ENCODE peak calls at places on chromosomes 16 and 17, in eight cellular contexts. One of them, this sample, is unnamed.

GRCh38 chr16:1181715-1182671 is 29.1 kb downstream of the CACNA1H start:
- DNase-seq in gastrocnemius medialis: peak; percentile 35
- DNase-seq in transverse colon: peak; percentile 61
- DNase-seq in IMR-90: peak; percentile 85
- DNase-seq in A549: peak; percentile 83
- DNase-seq in lower leg skin: no peak
- DNase-seq in heart left ventricle: peak; percentile 61
- DNase-seq in right lobe of liver: peak; percentile 81
- DNase-seq in this sample: no peak

GRCh38 chr17:44898768-44899073 is 524 bp downstream of the EFTUD2 start:
- DNase-seq in transverse colon: no peak
- DNase-seq in gastrocnemius medialis: peak; percentile 24
- DNase-seq in A549: no peak
- DNase-seq in right lobe of liver: no peak
- DNase-seq in lower leg skin: no peak
- DNase-seq in IMR-90: no peak
- DNase-seq in heart left ventricle: no peak
- DNase-seq in this sample: no peak

GRCh38 chr16:85970712-85971220 is 71.8 kb downstream of the IRF8 start:
- DNase-seq in A549: peak; percentile 48
- DNase-seq in lower leg skin: no peak
- DNase-seq in gastrocnemius medialis: no peak
- DNase-seq in transverse colon: no peak
- DNase-seq in right lobe of liver: no peak
- DNase-seq in IMR-90: peak; percentile 0
- DNase-seq in heart left ventricle: no peak
- DNase-seq in this sample: no peak

GRCh38 chr16:8807189-8807588 is 9.6 kb downstream of the PMM2 start:
- DNase-seq in lower leg skin: no peak
- DNase-seq in right lobe of liver: no peak
- DNase-seq in gastrocnemius medialis: no peak
- DNase-seq in transverse colon: no peak
- DNase-seq in IMR-90: no peak
- DNase-seq in A549: no peak
- DNase-seq in heart left ventricle: no peak
- DNase-seq in this sample: no peak

GRCh38 chr17:65638221-65638940 is 76.9 kb upstream of the AXIN2 start:
- DNase-seq in transverse colon: no peak
- DNase-seq in heart left ventricle: no peak
- DNase-seq in A549: no peak
- DNase-seq in right lobe of liver: no peak
- DNase-seq in IMR-90: peak; percentile 84
- DNase-seq in gastrocnemius medialis: no peak
- DNase-seq in lower leg skin: no peak
- DNase-seq in this sample: no peak

GRCh38 chr17:50872710-50873424 is 6.7 kb upstream of the TOB1 start:
- DNase-seq in A549: no peak
- DNase-seq in gastrocnemius medialis: peak; percentile 80
- DNase-seq in right lobe of liver: no peak
- DNase-seq in heart left ventricle: no peak
- DNase-seq in IMR-90: peak; percentile 25
- DNase-seq in lower leg skin: peak; percentile 59
- DNase-seq in transverse colon: no peak
- DNase-seq in this sample: no peak

GRCh38 chr17:34826332-34826731 is 134.9 kb downstream of the CCT6B start:
- DNase-seq in lower leg skin: no peak
- DNase-seq in A549: peak; percentile 59
- DNase-seq in IMR-90: no peak
- DNase-seq in right lobe of liver: no peak
- DNase-seq in transverse colon: no peak
- DNase-seq in heart left ventricle: no peak
- DNase-seq in gastrocnemius medialis: no peak
- DNase-seq in this sample: no peak

GRCh38 chr17:76082326-76083251 is 3.6 kb downstream of the ZACN start:
- DNase-seq in A549: no peak
- DNase-seq in gastrocnemius medialis: no peak
- DNase-seq in heart left ventricle: no peak
- DNase-seq in right lobe of liver: no peak
- DNase-seq in IMR-90: no peak
- DNase-seq in transverse colon: no peak
- DNase-seq in lower leg skin: no peak
- DNase-seq in this sample: no peak

GRCh38 chr17:52390422-52390821 is 231.9 kb upstream of the CA10 start:
- DNase-seq in gastrocnemius medialis: no peak
- DNase-seq in IMR-90: no peak
- DNase-seq in lower leg skin: no peak
- DNase-seq in transverse colon: no peak
- DNase-seq in right lobe of liver: no peak
- DNase-seq in heart left ventricle: no peak
- DNase-seq in A549: no peak
- DNase-seq in this sample: no peak

GRCh38 chr17:80070375-80071115 is 30.8 kb upstream of the GAA start:
- DNase-seq in gastrocnemius medialis: no peak
- DNase-seq in lower leg skin: no peak
- DNase-seq in transverse colon: no peak
- DNase-seq in right lobe of liver: no peak
- DNase-seq in IMR-90: no peak
- DNase-seq in A549: no peak
- DNase-seq in heart left ventricle: no peak
- DNase-seq in this sample: no peak

GRCh38 chr17:16129441-16129840 is 85.9 kb downstream of the NCOR1 start:
- DNase-seq in right lobe of liver: no peak
- DNase-seq in IMR-90: no peak
- DNase-seq in transverse colon: no peak
- DNase-seq in A549: no peak
- DNase-seq in gastrocnemius medialis: no peak
- DNase-seq in heart left ventricle: no peak
- DNase-seq in lower leg skin: no peak
- DNase-seq in this sample: no peak

GRCh38 chr17:16122697-16123434 is 92.5 kb downstream of the NCOR1 start:
- DNase-seq in right lobe of liver: no peak
- DNase-seq in heart left ventricle: no peak
- DNase-seq in lower leg skin: no peak
- DNase-seq in A549: no peak
- DNase-seq in gastrocnemius medialis: no peak
- DNase-seq in transverse colon: no peak
- DNase-seq in IMR-90: peak; percentile 45
- DNase-seq in this sample: no peak

GRCh38 chr17:16121915-16122314 is 93.4 kb downstream of the NCOR1 start:
- DNase-seq in A549: no peak
- DNase-seq in gastrocnemius medialis: no peak
- DNase-seq in heart left ventricle: no peak
- DNase-seq in right lobe of liver: no peak
- DNase-seq in transverse colon: no peak
- DNase-seq in lower leg skin: no peak
- DNase-seq in IMR-90: peak; percentile 8
- DNase-seq in this sample: no peak

GRCh38 chr17:16120937-16121336 is 94.4 kb downstream of the NCOR1 start:
- DNase-seq in gastrocnemius medialis: no peak
- DNase-seq in IMR-90: no peak
- DNase-seq in transverse colon: no peak
- DNase-seq in right lobe of liver: no peak
- DNase-seq in heart left ventricle: no peak
- DNase-seq in lower leg skin: no peak
- DNase-seq in A549: no peak
- DNase-seq in this sample: no peak

DNA sequence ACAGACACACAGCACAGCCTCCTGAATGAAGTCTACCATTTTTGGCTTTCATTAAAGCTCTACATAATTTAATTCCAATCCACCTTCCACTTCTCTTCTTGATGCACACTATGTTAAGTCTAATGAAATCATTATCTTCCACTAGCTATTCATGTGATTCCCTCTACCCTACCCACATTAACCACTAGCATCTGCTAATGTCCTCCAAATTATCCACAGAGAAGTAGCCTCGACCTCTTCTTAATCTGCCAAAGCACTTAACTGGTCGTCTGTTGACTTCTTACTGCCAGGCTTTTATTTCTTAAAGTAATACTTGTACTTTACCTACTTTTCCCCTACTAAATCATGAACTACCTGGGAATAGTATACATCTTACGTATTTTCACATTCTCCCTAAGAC is 91.8 kb downstream of the NCOR1 start:
- DNase-seq in right lobe of liver: no peak
- DNase-seq in lower leg skin: no peak
- DNase-seq in gastrocnemius medialis: no peak
- DNase-seq in heart left ventricle: no peak
- DNase-seq in A549: no peak
- DNase-seq in IMR-90: no peak
- DNase-seq in transverse colon: no peak
- DNase-seq in this sample: no peak
- H3K4me3 ChIP-seq in right lobe of liver: no peak overlapping the region
- H3K4me3 ChIP-seq in lower leg skin: no peak overlapping the region
- H3K4me3 ChIP-seq in gastrocnemius medialis: no peak overlapping the region
- H3K4me3 ChIP-seq in heart left ventricle: no peak overlapping the region
- H3K4me3 ChIP-seq in A549: no peak overlapping the region
- H3K4me3 ChIP-seq in IMR-90: no peak overlapping the region
- H3K4me3 ChIP-seq in transverse colon: no peak overlapping the region
- H3K4me3 ChIP-seq in this sample: no peak overlapping the region

DNA sequence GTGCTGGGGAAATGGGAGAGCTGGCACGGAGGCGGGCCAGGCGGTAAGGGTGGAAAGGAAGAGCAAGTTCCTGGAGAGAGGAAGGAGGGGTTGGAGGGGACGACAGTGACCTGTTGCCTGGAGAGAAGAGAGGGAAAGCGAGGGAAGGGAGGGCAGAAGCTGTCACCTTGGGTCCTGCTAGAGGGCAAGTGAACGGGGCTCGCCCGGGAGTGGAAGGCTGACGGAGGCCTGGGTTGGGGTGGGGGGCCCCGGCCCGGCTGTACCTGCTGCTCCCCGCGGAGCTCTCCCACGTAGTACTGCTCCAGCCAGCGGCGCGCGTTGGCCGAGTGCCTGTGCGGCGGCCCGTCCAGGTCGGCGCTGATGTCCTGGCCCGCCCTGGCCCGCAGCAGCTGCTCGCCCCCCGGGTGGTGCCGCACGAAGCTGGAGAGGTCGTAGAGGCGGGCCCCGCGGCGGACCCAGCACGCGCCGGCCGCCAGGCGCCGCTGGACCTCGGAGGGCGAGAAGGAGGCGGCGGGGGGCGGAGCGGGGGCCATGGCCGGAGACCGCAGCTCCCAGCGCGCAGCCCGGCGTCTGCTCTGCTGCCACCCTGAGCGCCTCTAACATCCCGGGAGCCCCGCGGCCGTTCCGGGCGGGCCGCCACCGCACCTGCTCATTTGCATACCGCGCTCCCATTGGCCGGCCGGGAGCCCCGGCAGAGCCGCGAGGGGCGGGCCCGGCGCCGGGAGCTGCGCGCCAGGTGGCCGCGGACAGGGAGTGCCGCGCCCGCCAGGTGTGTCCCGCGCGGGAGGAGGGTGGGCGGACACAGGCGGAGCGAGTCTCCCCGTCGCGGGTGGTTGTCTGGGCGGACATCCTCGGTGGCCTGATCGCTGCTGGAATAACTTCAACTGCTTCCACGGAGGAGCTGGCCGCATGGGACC is at the start of gene FA2H:
- DNase-seq in right lobe of liver: peak; percentile 82
- DNase-seq in heart left ventricle: peak; percentile 37
- DNase-seq in gastrocnemius medialis: peak; percentile 35
- DNase-seq in A549: peak; percentile 71
- DNase-seq in transverse colon: peak; percentile 93
- DNase-seq in lower leg skin: peak; percentile 59
- DNase-seq in IMR-90: peak; percentile 23
- DNase-seq in this sample: no peak
- TF ChIP-seq POLR2A in right lobe of liver: peak; percentile 48
- TF ChIP-seq POLR2A in heart left ventricle: no peak
- TF ChIP-seq POLR2A in gastrocnemius medialis: no peak
- TF ChIP-seq POLR2A in A549: peak; percentile 34
- TF ChIP-seq POLR2A in transverse colon: peak; percentile 81
- TF ChIP-seq POLR2A in lower leg skin: no peak
- TF ChIP-seq POLR2A in IMR-90: no peak
- TF ChIP-seq POLR2A in this sample: peak; percentile 65

DNA sequence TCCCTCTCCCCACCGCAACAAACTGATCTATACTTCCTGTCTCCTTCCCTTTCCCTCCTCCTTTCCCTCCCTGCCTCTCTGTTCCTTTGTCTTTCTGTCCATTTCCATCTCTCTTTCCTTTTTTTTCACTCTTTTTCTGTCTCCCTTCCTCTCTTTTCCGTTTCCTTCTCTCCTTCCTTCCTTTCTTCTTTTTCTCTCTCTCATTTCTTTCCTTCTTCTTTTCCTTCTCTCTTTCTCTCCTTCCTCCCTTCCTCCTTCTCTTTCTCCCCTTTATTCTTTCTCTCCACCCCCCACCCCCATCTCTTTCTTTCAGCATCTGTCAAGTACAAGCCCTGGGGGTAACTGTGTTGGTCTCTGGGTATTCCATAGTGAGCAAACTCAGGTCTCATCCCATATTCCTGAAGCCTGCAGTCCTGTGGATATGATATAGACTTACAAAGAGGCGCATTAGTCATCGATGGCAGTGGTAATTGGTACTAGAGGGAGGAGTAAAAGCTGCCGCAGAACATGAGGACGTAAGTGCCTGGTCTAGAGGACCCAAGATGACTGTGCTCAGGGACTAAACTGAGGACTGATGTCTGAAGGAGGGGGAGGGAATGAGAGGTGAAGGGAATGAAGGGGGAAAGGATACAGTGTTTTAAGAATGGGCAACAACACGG is 50.4 kb downstream of the VAT1L start:
- DNase-seq in lower leg skin: no peak
- DNase-seq in right lobe of liver: no peak
- DNase-seq in A549: no peak
- DNase-seq in gastrocnemius medialis: no peak
- DNase-seq in heart left ventricle: no peak
- DNase-seq in transverse colon: no peak
- DNase-seq in IMR-90: peak; percentile 15
- DNase-seq in this sample: no peak
- H3K4me3 ChIP-seq in lower leg skin: no peak overlapping the region
- H3K4me3 ChIP-seq in right lobe of liver: no peak overlapping the region
- H3K4me3 ChIP-seq in A549: no peak overlapping the region
- H3K4me3 ChIP-seq in gastrocnemius medialis: no peak overlapping the region
- H3K4me3 ChIP-seq in heart left ventricle: no peak overlapping the region
- H3K4me3 ChIP-seq in transverse colon: no peak overlapping the region
- H3K4me3 ChIP-seq in IMR-90: no peak overlapping the region
- H3K4me3 ChIP-seq in this sample: no peak overlapping the region

GRCh38 chr16:68246671-68247070 is 1.5 kb downstream of the PLA2G15 start:
- DNase-seq in heart left ventricle: no peak
- DNase-seq in transverse colon: no peak
- DNase-seq in gastrocnemius medialis: peak; percentile 77
- DNase-seq in A549: no peak
- DNase-seq in right lobe of liver: no peak
- DNase-seq in IMR-90: no peak
- DNase-seq in lower leg skin: no peak
- DNase-seq in this sample: no peak

GRCh38 chr16:68242926-68243858 is 2.0 kb upstream of the PLA2G15 start:
- DNase-seq in heart left ventricle: no peak
- DNase-seq in gastrocnemius medialis: peak; percentile 18
- DNase-seq in transverse colon: no peak
- DNase-seq in IMR-90: no peak
- DNase-seq in right lobe of liver: no peak
- DNase-seq in A549: no peak
- DNase-seq in lower leg skin: no peak
- DNase-seq in this sample: no peak

GRCh38 chr16:68244481-68244902 is 681 bp upstream of the PLA2G15 start:
- DNase-seq in gastrocnemius medialis: no peak
- DNase-seq in A549: no peak
- DNase-seq in lower leg skin: no peak
- DNase-seq in transverse colon: no peak
- DNase-seq in IMR-90: no peak
- DNase-seq in heart left ventricle: no peak
- DNase-seq in right lobe of liver: peak; percentile 57
- DNase-seq in this sample: no peak

GRCh38 chr16:68246121-68246520 is 948 bp downstream of the PLA2G15 start:
- DNase-seq in lower leg skin: no peak
- DNase-seq in right lobe of liver: no peak
- DNase-seq in gastrocnemius medialis: peak; percentile 28
- DNase-seq in A549: no peak
- DNase-seq in transverse colon: no peak
- DNase-seq in heart left ventricle: no peak
- DNase-seq in IMR-90: no peak
- DNase-seq in this sample: no peak

GRCh38 chr16:68244903-68245853 is at the start of gene PLA2G15:
- DNase-seq in gastrocnemius medialis: peak; percentile 97
- DNase-seq in heart left ventricle: peak; percentile 98
- DNase-seq in A549: peak; percentile 95
- DNase-seq in lower leg skin: peak; percentile 94
- DNase-seq in IMR-90: peak; percentile 94
- DNase-seq in transverse colon: peak; percentile 98
- DNase-seq in right lobe of liver: peak; percentile 98
- DNase-seq in this sample: peak; percentile 80
- TF ChIP-seq POLR2A in gastrocnemius medialis: peak; percentile 98
- TF ChIP-seq POLR2A in heart left ventricle: peak; percentile 78
- TF ChIP-seq POLR2A in A549: peak; percentile 55
- TF ChIP-seq POLR2A in lower leg skin: peak; percentile 2
- TF ChIP-seq POLR2A in IMR-90: no peak
- TF ChIP-seq POLR2A in transverse colon: peak; percentile 64
- TF ChIP-seq POLR2A in right lobe of liver: peak; percentile 73
- TF ChIP-seq POLR2A in this sample: no peak

This sample was measured in esophagus squamous epithelium.